ENCODE peak calls at places on chromosomes 3 and 15, in ten cellular contexts. One of them, this sample, is unnamed. For H3K36me3, the result is how much of the 10 kb centered on the place peaks cover.

GRCh38 chr3:112651516-112651915 is 10.6 kb upstream of the CCDC80 start:
- DNase-seq in PC-9: no peak
- DNase-seq in uterus: no peak
- DNase-seq in PC-3: peak
- DNase-seq in ascending aorta: no peak
- DNase-seq in small intestine: no peak
- DNase-seq in esophagus squamous epithelium: no peak
- DNase-seq in hepatocyte: no peak
- DNase-seq in H1: no peak
- DNase-seq in MG63: no peak
- DNase-seq in this sample: no peak

GRCh38 chr15:33735637-33736247 is 232.6 kb upstream of the CHRM5 start:
- DNase-seq in PC-9: peak
- DNase-seq in uterus: no peak
- DNase-seq in PC-3: peak
- DNase-seq in ascending aorta: no peak
- DNase-seq in small intestine: peak
- DNase-seq in esophagus squamous epithelium: no peak
- DNase-seq in hepatocyte: peak
- DNase-seq in H1: no peak
- DNase-seq in MG63: no peak
- DNase-seq in this sample: no peak

GRCh38 chr15:58748040-58748786 is 1.3 kb downstream of the ADAM10 start:
- DNase-seq in PC-9: no peak
- DNase-seq in uterus: no peak
- DNase-seq in PC-3: no peak
- DNase-seq in ascending aorta: no peak
- DNase-seq in small intestine: no peak
- DNase-seq in esophagus squamous epithelium: no peak
- DNase-seq in hepatocyte: peak
- DNase-seq in H1: no peak
- DNase-seq in MG63: no peak
- DNase-seq in this sample: no peak

GRCh38 chr15:90883971-90884718 is at the start of gene FES:
- DNase-seq in PC-9: no peak
- DNase-seq in uterus: peak
- DNase-seq in PC-3: no peak
- DNase-seq in ascending aorta: no peak
- DNase-seq in small intestine: peak
- DNase-seq in esophagus squamous epithelium: no peak
- DNase-seq in hepatocyte: peak
- DNase-seq in H1: no peak
- DNase-seq in MG63: peak
- DNase-seq in this sample: peak

GRCh38 chr15:85100186-85100937 is 118.7 kb downstream of the PDE8A start:
- DNase-seq in PC-9: no peak
- DNase-seq in uterus: no peak
- DNase-seq in PC-3: no peak
- DNase-seq in ascending aorta: no peak
- DNase-seq in small intestine: no peak
- DNase-seq in esophagus squamous epithelium: no peak
- DNase-seq in hepatocyte: no peak
- DNase-seq in H1: no peak
- DNase-seq in MG63: no peak
- DNase-seq in this sample: peak

GRCh38 chr3:179452166-179452544 is 885 bp upstream of the GNB4 start:
- DNase-seq in PC-9: peak
- DNase-seq in uterus: no peak
- DNase-seq in PC-3: no peak
- DNase-seq in ascending aorta: no peak
- DNase-seq in small intestine: no peak
- DNase-seq in esophagus squamous epithelium: no peak
- DNase-seq in hepatocyte: peak
- DNase-seq in H1: no peak
- DNase-seq in MG63: peak
- DNase-seq in this sample: no peak

GRCh38 chr15:88864861-88865497 is 30.4 kb downstream of the HAPLN3 start:
- DNase-seq in PC-9: no peak
- DNase-seq in uterus: no peak
- DNase-seq in PC-3: no peak
- DNase-seq in ascending aorta: no peak
- DNase-seq in small intestine: no peak
- DNase-seq in esophagus squamous epithelium: no peak
- DNase-seq in hepatocyte: no peak
- DNase-seq in H1: no peak
- DNase-seq in MG63: no peak
- DNase-seq in this sample: no peak

GRCh38 chr3:52471371-52472238 is 16.2 kb downstream of the NISCH start:
- DNase-seq in PC-9: no peak
- DNase-seq in uterus: peak
- DNase-seq in PC-3: peak
- DNase-seq in ascending aorta: peak
- DNase-seq in small intestine: no peak
- DNase-seq in esophagus squamous epithelium: no peak
- DNase-seq in hepatocyte: peak
- DNase-seq in H1: no peak
- DNase-seq in MG63: peak
- DNase-seq in this sample: peak

GRCh38 chr3:28726840-28727239 is 378.2 kb upstream of the AZI2 start:
- DNase-seq in PC-9: peak
- DNase-seq in uterus: no peak
- DNase-seq in PC-3: peak
- DNase-seq in ascending aorta: peak
- DNase-seq in small intestine: no peak
- DNase-seq in esophagus squamous epithelium: no peak
- DNase-seq in hepatocyte: peak
- DNase-seq in H1: peak
- DNase-seq in MG63: peak
- DNase-seq in this sample: peak

GRCh38 chr15:31326729-31327673 is at the start of gene KLF13:
- DNase-seq in PC-9: no peak
- DNase-seq in uterus: no peak
- DNase-seq in PC-3: peak
- DNase-seq in ascending aorta: peak
- DNase-seq in small intestine: peak
- DNase-seq in esophagus squamous epithelium: no peak
- DNase-seq in hepatocyte: peak
- DNase-seq in H1: no peak
- DNase-seq in MG63: peak
- DNase-seq in this sample: peak

GRCh38 chr15:89587955-89588354 is 12.7 kb downstream of the TICRR start:
- DNase-seq in PC-9: no peak
- DNase-seq in uterus: no peak
- DNase-seq in PC-3: peak
- DNase-seq in ascending aorta: no peak
- DNase-seq in small intestine: no peak
- DNase-seq in esophagus squamous epithelium: no peak
- DNase-seq in hepatocyte: no peak
- DNase-seq in H1: no peak
- DNase-seq in MG63: no peak
- DNase-seq in this sample: no peak

GRCh38 chr15:76340198-76340801 is 3.7 kb downstream of the ISL2 start:
- DNase-seq in PC-9: no peak
- DNase-seq in uterus: no peak
- DNase-seq in PC-3: no peak
- DNase-seq in ascending aorta: no peak
- DNase-seq in small intestine: no peak
- DNase-seq in esophagus squamous epithelium: no peak
- DNase-seq in hepatocyte: peak
- DNase-seq in H1: no peak
- DNase-seq in MG63: peak
- DNase-seq in this sample: no peak

GRCh38 chr3:43649365-43649968 is 27.7 kb upstream of the ANO10 start:
- DNase-seq in PC-9: no peak
- DNase-seq in uterus: no peak
- DNase-seq in PC-3: no peak
- DNase-seq in ascending aorta: no peak
- DNase-seq in small intestine: peak
- DNase-seq in esophagus squamous epithelium: no peak
- DNase-seq in hepatocyte: no peak
- DNase-seq in H1: no peak
- DNase-seq in MG63: no peak
- DNase-seq in this sample: no peak

GRCh38 chr3:69983546-69984265 is 15.8 kb upstream of the SAMMSON start:
- DNase-seq in PC-9: no peak
- DNase-seq in uterus: no peak
- DNase-seq in PC-3: no peak
- DNase-seq in ascending aorta: no peak
- DNase-seq in small intestine: no peak
- DNase-seq in esophagus squamous epithelium: no peak
- DNase-seq in hepatocyte: no peak
- DNase-seq in H1: no peak
- DNase-seq in MG63: no peak
- DNase-seq in this sample: no peak

GRCh38 chr3:109977903-109978302 is 640.6 kb upstream of the DPPA4 start:
- DNase-seq in PC-9: no peak
- DNase-seq in uterus: no peak
- DNase-seq in PC-3: no peak
- DNase-seq in ascending aorta: no peak
- DNase-seq in small intestine: no peak
- DNase-seq in esophagus squamous epithelium: no peak
- DNase-seq in hepatocyte: no peak
- DNase-seq in H1: no peak
- DNase-seq in MG63: no peak
- DNase-seq in this sample: no peak

GRCh38 chr3:33911525-33912322 is 113.3 kb downstream of the PDCD6IP start:
- DNase-seq in PC-9: no peak
- DNase-seq in uterus: no peak
- DNase-seq in PC-3: peak
- DNase-seq in ascending aorta: no peak
- DNase-seq in small intestine: no peak
- DNase-seq in esophagus squamous epithelium: no peak
- DNase-seq in hepatocyte: no peak
- DNase-seq in H1: no peak
- DNase-seq in MG63: no peak
- DNase-seq in this sample: no peak

DNA sequence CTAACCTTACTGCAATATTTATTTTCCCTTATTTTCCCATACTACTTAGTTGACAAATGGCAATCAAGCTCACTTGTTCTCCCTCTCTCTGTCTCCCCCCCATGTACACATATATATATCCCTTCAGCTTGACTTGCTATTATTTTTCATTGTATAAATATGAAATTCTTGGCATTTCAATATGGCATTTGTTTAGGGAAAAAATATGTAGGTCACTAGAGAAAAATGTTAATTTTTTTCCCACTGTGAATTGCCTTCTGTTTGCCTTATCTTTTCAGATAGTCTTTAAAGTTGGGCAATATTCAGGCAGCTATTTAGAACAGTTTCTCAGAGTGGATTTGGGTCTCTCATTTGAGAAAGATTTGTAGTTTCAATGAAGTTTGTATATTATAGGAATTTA is 62.8 kb upstream of the UTS2B start:
- DNase-seq in PC-9: no peak
- DNase-seq in uterus: no peak
- DNase-seq in PC-3: no peak
- DNase-seq in ascending aorta: no peak
- DNase-seq in small intestine: no peak
- DNase-seq in esophagus squamous epithelium: no peak
- DNase-seq in hepatocyte: no peak
- DNase-seq in H1: no peak
- DNase-seq in MG63: no peak
- DNase-seq in this sample: no peak
- H3K36me3 ChIP-seq in PC-9: under half
- H3K36me3 ChIP-seq in uterus: under half
- H3K36me3 ChIP-seq in PC-3: under half
- H3K36me3 ChIP-seq in ascending aorta: under half
- H3K36me3 ChIP-seq in small intestine: under half
- H3K36me3 ChIP-seq in esophagus squamous epithelium: under half
- H3K36me3 ChIP-seq in hepatocyte: under half
- H3K36me3 ChIP-seq in H1: under half
- H3K36me3 ChIP-seq in MG63: under half
- H3K36me3 ChIP-seq in this sample: under half

DNA sequence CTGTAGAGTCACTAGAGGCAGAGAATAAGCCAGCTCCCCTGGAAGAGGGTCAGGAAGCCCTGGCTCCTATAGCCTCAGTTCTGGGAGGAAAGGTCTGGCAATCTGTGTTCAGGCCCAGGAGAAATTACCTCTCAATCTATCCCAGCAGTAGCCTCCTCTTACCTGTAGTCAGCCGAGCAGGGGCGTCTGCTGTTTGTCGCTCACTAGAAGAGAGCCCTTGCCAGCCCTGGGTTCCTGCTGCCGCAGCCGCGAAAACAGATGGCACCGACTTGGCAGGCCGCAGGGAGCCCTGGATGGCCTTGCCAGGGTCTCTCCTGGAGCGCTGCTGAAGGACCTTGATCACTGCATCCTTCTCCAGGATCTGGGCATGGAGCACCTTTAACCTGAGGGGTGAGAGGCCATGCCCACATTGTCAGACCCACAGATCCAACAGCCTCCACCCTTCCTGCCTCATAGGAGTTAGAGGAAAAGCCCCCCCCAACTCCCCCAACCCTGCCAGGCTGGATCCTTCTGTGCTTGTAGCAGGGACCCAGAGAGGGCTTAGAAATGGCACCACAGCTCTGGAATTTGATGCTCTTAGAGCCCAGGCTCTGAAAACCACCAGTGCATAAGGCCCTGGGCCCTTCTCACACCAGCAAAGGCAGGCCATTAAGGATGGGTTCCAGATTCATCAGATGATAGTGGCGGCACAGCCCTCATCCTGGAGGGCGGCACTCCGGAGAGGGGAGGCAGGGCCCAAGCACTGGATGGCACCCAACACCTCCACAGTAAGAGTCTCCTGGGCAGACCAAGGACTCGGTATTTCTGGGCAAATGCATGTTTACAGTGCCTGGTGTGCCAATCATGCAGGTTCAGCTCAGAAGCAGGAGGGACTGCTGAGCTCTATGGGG is 14.9 kb downstream of the AMOTL2 start:
- DNase-seq in PC-9: no peak
- DNase-seq in uterus: peak
- DNase-seq in PC-3: no peak
- DNase-seq in ascending aorta: no peak
- DNase-seq in small intestine: no peak
- DNase-seq in esophagus squamous epithelium: no peak
- DNase-seq in hepatocyte: no peak
- DNase-seq in H1: no peak
- DNase-seq in MG63: no peak
- DNase-seq in this sample: no peak
- H3K36me3 ChIP-seq in PC-9: half or more
- H3K36me3 ChIP-seq in uterus: under half
- H3K36me3 ChIP-seq in PC-3: half or more
- H3K36me3 ChIP-seq in ascending aorta: half or more
- H3K36me3 ChIP-seq in small intestine: under half
- H3K36me3 ChIP-seq in esophagus squamous epithelium: under half
- H3K36me3 ChIP-seq in hepatocyte: under half
- H3K36me3 ChIP-seq in H1: half or more
- H3K36me3 ChIP-seq in MG63: half or more
- H3K36me3 ChIP-seq in this sample: under half

GRCh38 chr3:67609709-67610108 is 44.7 kb downstream of the SUCLG2 start:
- DNase-seq in PC-9: no peak
- DNase-seq in uterus: no peak
- DNase-seq in PC-3: no peak
- DNase-seq in ascending aorta: no peak
- DNase-seq in small intestine: no peak
- DNase-seq in esophagus squamous epithelium: no peak
- DNase-seq in hepatocyte: no peak
- DNase-seq in H1: no peak
- DNase-seq in MG63: no peak
- DNase-seq in this sample: no peak
- H3K36me3 ChIP-seq in PC-9: under half
- H3K36me3 ChIP-seq in uterus: under half
- H3K36me3 ChIP-seq in PC-3: under half
- H3K36me3 ChIP-seq in ascending aorta: under half
- H3K36me3 ChIP-seq in small intestine: under half
- H3K36me3 ChIP-seq in esophagus squamous epithelium: under half
- H3K36me3 ChIP-seq in hepatocyte: under half
- H3K36me3 ChIP-seq in H1: under half
- H3K36me3 ChIP-seq in MG63: under half
- H3K36me3 ChIP-seq in this sample: under half

GRCh38 chr15:34904527-34904926 is 65.0 kb downstream of the AQR start:
- DNase-seq in PC-9: no peak
- DNase-seq in uterus: no peak
- DNase-seq in PC-3: no peak
- DNase-seq in ascending aorta: no peak
- DNase-seq in small intestine: no peak
- DNase-seq in esophagus squamous epithelium: no peak
- DNase-seq in hepatocyte: no peak
- DNase-seq in H1: no peak
- DNase-seq in MG63: no peak
- DNase-seq in this sample: no peak
- H3K36me3 ChIP-seq in PC-9: under half
- H3K36me3 ChIP-seq in uterus: under half
- H3K36me3 ChIP-seq in PC-3: half or more
- H3K36me3 ChIP-seq in ascending aorta: under half
- H3K36me3 ChIP-seq in small intestine: under half
- H3K36me3 ChIP-seq in esophagus squamous epithelium: under half
- H3K36me3 ChIP-seq in hepatocyte: under half
- H3K36me3 ChIP-seq in H1: under half
- H3K36me3 ChIP-seq in MG63: under half
- H3K36me3 ChIP-seq in this sample: under half

This sample was measured in lung.